ENCODE peak calls at places on chromosomes 16 and 17, in four cellular contexts. V is A549, H is ovary, M is body of pancreas. U is an unnamed sample.

GRCh38 chr16:75025766-75026165 is 26.9 kb downstream of the ZNRF1 start:
- DNase-seq in V (no peak), H (peak), M (no peak), U (no peak)

GRCh38 chr16:50778284-50779163 is 36.6 kb downstream of the CYLD start:
- DNase-seq in M (no peak), V (no peak), H (no peak), U (no peak)

GRCh38 chr16:17173134-17173729 is 297.5 kb downstream of the XYLT1 start:
- DNase-seq in M (peak), H (no peak), V (no peak), U (peak)

GRCh38 chr16:30658731-30659506 is 688 bp downstream of the FBRS start:
- DNase-seq in V (peak), M (peak), H (peak), U (peak)

GRCh38 chr17:1743094-1743452 is 402 bp downstream of the SERPINF2 start:
- DNase-seq in H (no peak), M (no peak), V (no peak), U (no peak)

GRCh38 chr16:78230832-78231231 is 131.4 kb downstream of the WWOX start:
- DNase-seq in V (no peak), M (no peak), H (no peak), U (no peak)

GRCh38 chr17:82802141-82802540 is 37.7 kb downstream of the ZNF750 start:
- DNase-seq in H (no peak), M (no peak), V (no peak), U (no peak)

GRCh38 chr17:3754458-3755334 is 31.0 kb downstream of the HASPIN start:
- DNase-seq in M (peak), H (peak), V (no peak), U (peak)

GRCh38 chr16:79168321-79168720 is 432.2 kb downstream of the MAF start:
- DNase-seq in V (no peak), M (no peak), H (no peak), U (no peak)

DNA sequence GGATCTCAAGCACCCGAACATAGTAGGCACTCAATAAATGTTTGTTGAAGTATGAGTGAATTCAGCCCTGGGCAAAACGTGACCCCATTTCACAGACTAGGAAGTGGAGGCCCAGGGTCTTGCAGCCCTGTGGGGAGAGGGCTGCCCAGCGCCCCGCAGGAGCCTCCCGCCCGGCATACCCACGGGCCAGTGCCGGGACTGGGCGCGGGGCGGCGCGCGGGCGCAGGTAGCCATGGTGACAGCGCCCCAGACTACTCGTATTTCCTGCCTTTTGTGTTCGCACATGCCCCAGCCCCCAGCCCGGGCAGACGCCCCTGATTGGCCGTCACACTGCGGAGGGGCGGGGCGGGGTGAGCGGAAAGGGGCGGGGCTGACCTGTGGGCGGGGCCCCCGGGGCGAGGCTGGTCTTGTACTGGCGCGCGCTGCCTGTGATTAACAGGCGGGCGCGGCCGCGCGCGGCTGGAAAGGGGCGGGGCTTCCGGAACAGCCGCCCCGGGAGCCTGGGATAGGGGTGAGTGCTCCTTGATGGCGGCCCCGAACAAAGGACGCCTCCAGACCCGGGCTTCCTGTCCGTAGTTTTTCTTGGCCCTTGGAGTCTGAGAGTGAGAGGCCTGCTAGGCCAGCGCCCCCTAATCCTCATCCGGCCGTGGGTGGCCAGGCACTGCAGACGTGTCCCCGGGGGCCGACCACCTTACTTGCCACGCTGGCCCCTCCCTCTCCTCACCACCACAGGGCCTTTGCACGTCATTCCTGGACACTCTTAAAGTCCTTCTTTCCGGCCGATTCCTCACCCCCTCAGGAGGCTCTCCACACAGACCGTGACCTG is 71.0 kb downstream of the RAI1 start:
- DNase-seq in M (peak), V (peak), H (peak), U (peak)
- TF ChIP-seq POLR2A in M (peak), V (peak), H (no peak), U (no peak)

DNA sequence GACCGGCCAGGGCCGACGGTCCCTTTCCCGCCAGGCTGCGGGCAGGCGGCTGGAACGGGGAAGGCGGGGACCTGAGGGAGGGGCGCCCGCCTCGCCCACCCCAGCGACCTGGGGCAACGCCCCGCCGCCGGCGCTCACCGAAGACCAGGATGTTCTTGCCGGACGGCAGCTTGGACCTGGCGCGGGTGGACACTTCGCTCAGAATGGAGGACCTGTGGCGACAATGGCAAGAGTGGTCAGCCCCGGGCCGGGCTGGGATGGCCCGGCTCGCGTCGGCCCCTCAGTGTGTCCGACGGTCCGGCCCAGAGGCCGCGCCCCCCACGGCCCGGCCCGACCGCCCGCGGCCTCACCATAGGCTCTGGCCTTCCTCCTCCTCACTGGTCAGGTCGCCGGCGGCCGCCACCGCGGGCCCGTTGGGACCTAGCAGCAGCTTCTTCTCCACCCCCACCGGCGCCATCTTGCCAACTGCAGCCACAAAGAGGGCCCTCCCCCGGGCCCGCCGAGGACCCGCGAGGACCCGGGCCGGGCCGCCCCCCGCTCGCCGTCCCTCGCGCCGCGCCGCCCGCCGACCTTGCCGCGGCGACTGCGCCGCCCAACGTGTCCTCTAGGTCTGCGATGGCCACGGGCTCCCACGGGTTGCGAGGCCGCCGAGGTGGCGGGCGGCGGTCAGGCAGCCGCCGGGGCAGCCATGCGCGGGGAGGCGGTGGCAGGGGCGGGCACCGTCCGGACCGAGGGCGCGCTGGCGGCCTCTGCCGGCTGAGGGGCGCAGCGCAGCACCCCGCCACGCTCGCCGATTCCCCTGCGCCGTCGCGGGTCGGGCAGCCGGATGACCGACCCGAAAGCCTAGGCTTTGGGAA is at the start of gene DYNC1LI2:
- DNase-seq in V (peak), H (peak), M (peak), U (peak)
- TF ChIP-seq CTCF in V (peak), H (peak), M (peak), U (peak)

GRCh38 chr16:4253394-4254150 is 11.7 kb upstream of the SRL start:
- DNase-seq in V (peak), H (peak), M (peak), U (peak)
- TF ChIP-seq POLR2A in V (peak), H (peak), M (peak), U (no peak)

DNA sequence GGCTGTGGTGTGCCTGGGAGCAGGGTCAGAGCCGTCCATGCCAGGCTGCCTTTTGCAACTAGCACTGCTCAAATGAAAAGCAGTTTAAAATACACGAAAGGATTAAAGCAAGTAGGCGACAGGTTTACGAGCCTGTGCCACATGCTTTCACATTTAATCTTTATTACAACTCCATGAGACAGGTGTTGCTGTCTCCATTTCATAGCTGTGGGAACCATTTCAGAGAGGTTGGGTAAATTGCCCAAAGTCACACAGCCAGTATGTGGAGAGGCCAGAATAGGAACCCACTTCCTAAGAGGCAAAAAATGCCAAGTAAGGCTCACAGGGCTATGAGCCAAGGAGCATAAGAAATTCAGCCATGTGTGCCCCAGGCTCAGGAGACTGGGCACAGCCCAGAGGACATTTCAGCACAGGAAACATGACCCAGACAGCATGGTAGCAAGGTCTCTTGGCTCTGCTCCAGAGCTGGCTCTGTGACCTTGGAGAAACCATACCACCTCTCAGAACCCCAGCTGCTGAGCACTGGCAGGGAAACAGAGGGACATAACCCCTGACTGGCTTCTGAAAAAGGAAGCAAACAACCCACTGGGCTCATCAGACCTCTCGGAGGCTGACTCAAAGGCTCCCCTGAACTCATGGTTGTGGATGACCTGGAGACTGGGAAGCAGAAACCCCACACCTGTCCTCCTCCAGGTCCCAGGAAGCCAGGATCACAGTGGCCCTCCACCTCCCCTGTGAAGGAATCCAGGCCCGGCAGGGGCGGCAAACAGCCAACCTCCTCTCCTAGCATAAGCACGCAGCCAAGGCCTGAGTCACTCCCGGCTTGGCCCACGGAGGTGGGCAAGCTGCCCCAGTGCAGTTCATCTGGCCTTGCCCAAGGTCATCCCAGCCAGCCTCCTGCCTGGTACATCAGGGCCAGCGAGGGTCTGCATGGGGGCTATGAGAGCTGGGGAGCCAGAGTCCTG is 40.3 kb upstream of the MRPS23 start:
- DNase-seq in M (peak), V (peak), H (peak), U (peak)
- TF ChIP-seq CTCF in M (peak), V (no peak), H (no peak), U (no peak)

DNA sequence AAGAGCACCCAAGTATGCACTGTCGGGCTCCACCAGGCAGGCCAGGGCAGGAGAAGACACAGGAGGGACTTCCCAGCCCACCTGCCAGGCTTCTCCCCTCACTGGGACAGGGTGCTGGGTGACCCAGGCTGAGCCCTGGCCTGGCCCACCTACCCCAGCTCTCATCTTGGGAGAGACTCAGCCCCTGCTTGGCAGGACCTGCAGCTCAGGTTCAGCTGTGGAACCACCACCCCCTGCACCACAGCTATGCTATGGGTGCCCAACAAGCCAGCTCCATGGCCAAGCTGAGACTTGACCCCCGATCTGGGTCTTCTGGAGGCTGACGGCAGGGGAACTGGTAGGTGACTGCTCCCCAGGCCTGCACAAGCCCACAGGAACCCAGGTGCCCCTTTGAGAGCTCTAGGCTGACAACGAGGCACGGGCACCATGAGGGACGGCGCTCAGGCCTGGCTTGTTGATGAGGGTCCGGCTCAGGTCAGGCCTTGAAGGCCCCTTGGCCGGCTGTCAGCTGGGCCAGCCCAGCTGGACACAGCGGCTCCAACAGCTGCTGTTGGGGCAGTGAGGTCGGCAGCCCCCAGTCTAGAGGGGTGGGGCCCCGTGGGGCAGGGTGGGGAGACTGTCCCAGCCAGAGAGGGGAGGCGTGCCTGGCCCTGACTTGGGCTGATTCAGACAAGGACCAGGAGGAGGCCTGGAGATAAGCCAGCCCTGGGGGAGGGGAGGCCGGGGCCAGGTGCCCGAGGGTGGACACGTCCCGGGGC is 4.6 kb downstream of the RPUSD1 start:
- DNase-seq in H (peak), M (no peak), V (no peak), U (no peak)
- TF ChIP-seq POLR2A in H (no peak), M (no peak), V (no peak), U (no peak)

GRCh38 chr16:25141648-25142047 is 30.1 kb downstream of the LCMT1 start:
- DNase-seq in M (peak), H (no peak), V (no peak), U (no peak)

GRCh38 chr16:25138130-25138529 is 26.6 kb downstream of the LCMT1 start:
- DNase-seq in H (no peak), V (no peak), M (no peak), U (no peak)

GRCh38 chr16:25140459-25140858 is 28.9 kb downstream of the LCMT1 start:
- DNase-seq in M (no peak), V (no peak), H (no peak), U (no peak)

GRCh38 chr16:25148568-25149215 is 37.1 kb downstream of the LCMT1 start:
- DNase-seq in H (no peak), V (no peak), M (no peak), U (no peak)

GRCh38 chr16:25143898-25144297 is 32.4 kb downstream of the LCMT1 start:
- DNase-seq in V (peak), M (peak), H (no peak), U (no peak)
- TF ChIP-seq CTCF in V (peak), M (peak), H (no peak), U (peak)

GRCh38 chr17:5488752-5489151 is 2.4 kb downstream of the MIS12 start:
- DNase-seq in M (no peak), V (no peak), H (no peak), U (no peak)

GRCh38 chr17:5481451-5481850 is 4.5 kb downstream of the DERL2 start:
- DNase-seq in V (no peak), M (no peak), H (no peak), U (no peak)

GRCh38 chr17:5486206-5487124 is at the start of gene MIS12:
- DNase-seq in H (peak), M (peak), V (peak), U (peak)

DNA sequence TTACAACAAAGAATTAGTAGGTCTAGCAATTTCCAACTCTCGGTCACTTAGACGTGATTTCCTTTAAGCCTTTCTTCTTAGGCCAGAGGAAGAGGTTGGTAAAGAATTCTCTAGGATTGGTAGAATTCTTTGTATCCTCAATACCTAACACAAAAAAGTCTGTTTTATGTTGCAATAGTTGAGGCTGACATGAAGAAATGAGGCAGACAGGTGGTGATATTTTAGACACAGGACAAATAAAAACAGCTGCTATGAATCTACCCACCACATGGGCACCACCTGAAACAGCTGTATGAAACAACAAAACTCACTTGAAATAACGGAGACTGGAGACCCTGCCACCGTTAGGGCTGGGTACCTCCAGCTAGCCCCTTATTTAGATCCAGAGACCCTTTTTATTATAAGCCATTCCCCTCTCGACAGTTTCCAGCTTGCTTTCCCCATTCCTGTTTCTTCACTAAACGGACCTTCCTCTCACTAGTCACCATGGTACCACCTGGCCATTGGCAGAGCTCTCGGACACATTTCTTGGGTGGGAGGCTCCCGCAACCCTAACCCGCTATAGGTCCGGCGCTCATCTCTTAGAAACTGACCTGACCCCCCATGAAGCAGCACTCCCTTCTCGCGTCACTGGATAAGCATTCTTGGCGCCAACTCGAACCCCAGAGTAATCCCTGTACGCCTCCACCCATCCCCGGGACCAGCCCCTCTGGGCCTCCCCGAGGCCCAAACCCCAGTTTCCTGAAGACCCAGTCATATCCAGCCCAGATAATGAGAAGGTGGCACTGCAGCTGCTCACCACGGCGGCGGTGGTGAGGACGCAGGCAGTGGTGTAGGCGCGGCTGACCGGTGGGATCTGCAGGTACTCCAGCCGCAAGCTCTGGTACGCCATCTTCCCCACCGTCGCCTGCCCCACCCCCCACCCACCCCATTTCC is at the start of gene DERL2:
- DNase-seq in V (peak), H (no peak), M (no peak), U (no peak)
- TF ChIP-seq POLR2A in V (peak), H (peak), M (no peak), U (no peak)

GRCh38 chr17:60165223-60165622 is 15.4 kb downstream of the CA4 start:
- DNase-seq in V (peak), M (no peak), H (no peak), U (no peak)
- TF ChIP-seq CTCF in V (no peak), M (no peak), H (no peak), U (no peak)

DNA sequence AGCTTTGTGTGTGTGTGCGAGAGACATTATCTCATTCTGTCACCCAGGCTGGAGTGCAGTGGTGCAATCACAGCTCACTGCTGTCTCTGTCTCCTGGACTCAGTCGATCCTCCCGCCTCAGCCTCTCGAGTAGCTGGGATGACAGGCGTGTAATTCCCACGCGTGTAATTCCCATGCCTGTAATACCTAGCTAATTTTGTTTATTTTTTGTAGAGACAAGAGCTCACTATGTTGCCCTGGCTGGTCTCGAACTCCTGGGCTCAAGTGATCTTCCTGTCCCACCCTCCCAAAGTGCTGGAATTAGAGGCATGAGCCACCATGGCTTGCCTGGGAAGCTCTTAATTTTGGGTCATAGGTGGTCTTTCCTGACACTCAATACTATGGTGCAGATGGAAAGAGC is 205.3 kb upstream of the TNRC6C start:
- DNase-seq in V (no peak), M (no peak), H (no peak), U (no peak)
- TF ChIP-seq POLR2A in V (no peak), M (no peak), H (no peak), U (no peak)

GRCh38 chr17:62965649-62966425 is at the start of gene TANC2:
- DNase-seq in M (peak), V (peak), H (peak), U (peak)

GRCh38 chr17:62966426-62967110 is 533 bp downstream of the TANC2 start:
- DNase-seq in H (peak), M (peak), V (peak), U (peak)

GRCh38 chr17:62967111-62967449 is 1.0 kb downstream of the TANC2 start:
- DNase-seq in H (no peak), M (no peak), V (no peak), U (no peak)

GRCh38 chr17:62970617-62971016 is 4.6 kb downstream of the TANC2 start:
- DNase-seq in V (no peak), M (no peak), H (no peak), U (no peak)

GRCh38 chr17:62968445-62968923 is 2.4 kb downstream of the TANC2 start:
- DNase-seq in M (peak), V (peak), H (peak), U (no peak)
- TF ChIP-seq CTCF in M (peak), V (peak), H (peak), U (peak)